ENCODE peak calls at places on chromosome 1, in nine cellular contexts. One of them, this sample, is unnamed.

GRCh38 chr1:76289692-76290091 is 215.1 kb downstream of the ST6GALNAC3 start:
- DNase-seq in HFFc6: no peak
- DNase-seq in stimulated activated naive CD8-positive, alpha-beta T cell treated with anti-CD3 and anti-CD28 coated beads, Interleukin-15, amount 100 ng/mL, for 72 hours: no peak
- DNase-seq in left colon: no peak
- DNase-seq in NCI-H1092 treated with DMSO at 0.1 percent for 48 hours: no peak
- DNase-seq in effector CD4-positive, alpha-beta T cell: no peak
- DNase-seq in activated CD8-positive, alpha-beta memory T cell treated with anti-CD3 and anti-CD28 coated beads for 4 hours: no peak
- DNase-seq in OCI-M1: no peak
- DNase-seq in A549: no peak
- DNase-seq in this sample: no peak

GRCh38 chr1:45123358-45123757 is 83.0 kb downstream of the ZSWIM5 start:
- DNase-seq in HFFc6: no peak
- DNase-seq in stimulated activated naive CD8-positive, alpha-beta T cell treated with anti-CD3 and anti-CD28 coated beads, Interleukin-15, amount 100 ng/mL, for 72 hours: no peak
- DNase-seq in left colon: no peak
- DNase-seq in NCI-H1092 treated with DMSO at 0.1 percent for 48 hours: no peak
- DNase-seq in effector CD4-positive, alpha-beta T cell: no peak
- DNase-seq in activated CD8-positive, alpha-beta memory T cell treated with anti-CD3 and anti-CD28 coated beads for 4 hours: no peak
- DNase-seq in OCI-M1: peak
- DNase-seq in A549: no peak
- DNase-seq in this sample: no peak

GRCh38 chr1:68218485-68218884 is 13.8 kb downstream of the WLS start:
- DNase-seq in HFFc6: no peak
- DNase-seq in stimulated activated naive CD8-positive, alpha-beta T cell treated with anti-CD3 and anti-CD28 coated beads, Interleukin-15, amount 100 ng/mL, for 72 hours: no peak
- DNase-seq in left colon: no peak
- DNase-seq in NCI-H1092 treated with DMSO at 0.1 percent for 48 hours: no peak
- DNase-seq in effector CD4-positive, alpha-beta T cell: no peak
- DNase-seq in activated CD8-positive, alpha-beta memory T cell treated with anti-CD3 and anti-CD28 coated beads for 4 hours: no peak
- DNase-seq in OCI-M1: no peak
- DNase-seq in A549: no peak
- DNase-seq in this sample: no peak

GRCh38 chr1:193313354-193314140 is 127.1 kb upstream of the B3GALT2 start:
- DNase-seq in HFFc6: no peak
- DNase-seq in stimulated activated naive CD8-positive, alpha-beta T cell treated with anti-CD3 and anti-CD28 coated beads, Interleukin-15, amount 100 ng/mL, for 72 hours: no peak
- DNase-seq in left colon: no peak
- DNase-seq in NCI-H1092 treated with DMSO at 0.1 percent for 48 hours: no peak
- DNase-seq in effector CD4-positive, alpha-beta T cell: no peak
- DNase-seq in activated CD8-positive, alpha-beta memory T cell treated with anti-CD3 and anti-CD28 coated beads for 4 hours: no peak
- DNase-seq in OCI-M1: no peak
- DNase-seq in A549: no peak
- DNase-seq in this sample: no peak

GRCh38 chr1:23376890-23377811 is 7.5 kb upstream of the ZNF436 start:
- DNase-seq in HFFc6: peak
- DNase-seq in stimulated activated naive CD8-positive, alpha-beta T cell treated with anti-CD3 and anti-CD28 coated beads, Interleukin-15, amount 100 ng/mL, for 72 hours: no peak
- DNase-seq in left colon: peak
- DNase-seq in NCI-H1092 treated with DMSO at 0.1 percent for 48 hours: no peak
- DNase-seq in effector CD4-positive, alpha-beta T cell: no peak
- DNase-seq in activated CD8-positive, alpha-beta memory T cell treated with anti-CD3 and anti-CD28 coated beads for 4 hours: no peak
- DNase-seq in OCI-M1: no peak
- DNase-seq in A549: peak
- DNase-seq in this sample: peak

GRCh38 chr1:110555807-110556470 is 37.0 kb upstream of the KCNA10 start:
- DNase-seq in HFFc6: no peak
- DNase-seq in stimulated activated naive CD8-positive, alpha-beta T cell treated with anti-CD3 and anti-CD28 coated beads, Interleukin-15, amount 100 ng/mL, for 72 hours: no peak
- DNase-seq in left colon: no peak
- DNase-seq in NCI-H1092 treated with DMSO at 0.1 percent for 48 hours: peak
- DNase-seq in effector CD4-positive, alpha-beta T cell: no peak
- DNase-seq in activated CD8-positive, alpha-beta memory T cell treated with anti-CD3 and anti-CD28 coated beads for 4 hours: no peak
- DNase-seq in OCI-M1: no peak
- DNase-seq in A549: no peak
- DNase-seq in this sample: peak

GRCh38 chr1:71311396-71311795 is 230.6 kb upstream of the ZRANB2 start:
- DNase-seq in HFFc6: peak
- DNase-seq in stimulated activated naive CD8-positive, alpha-beta T cell treated with anti-CD3 and anti-CD28 coated beads, Interleukin-15, amount 100 ng/mL, for 72 hours: no peak
- DNase-seq in left colon: no peak
- DNase-seq in NCI-H1092 treated with DMSO at 0.1 percent for 48 hours: no peak
- DNase-seq in effector CD4-positive, alpha-beta T cell: no peak
- DNase-seq in activated CD8-positive, alpha-beta memory T cell treated with anti-CD3 and anti-CD28 coated beads for 4 hours: no peak
- DNase-seq in OCI-M1: no peak
- DNase-seq in A549: no peak
- DNase-seq in this sample: no peak

GRCh38 chr1:209835782-209836298 is 8.1 kb downstream of the UTP25 start:
- DNase-seq in HFFc6: peak
- DNase-seq in stimulated activated naive CD8-positive, alpha-beta T cell treated with anti-CD3 and anti-CD28 coated beads, Interleukin-15, amount 100 ng/mL, for 72 hours: no peak
- DNase-seq in left colon: no peak
- DNase-seq in NCI-H1092 treated with DMSO at 0.1 percent for 48 hours: no peak
- DNase-seq in effector CD4-positive, alpha-beta T cell: no peak
- DNase-seq in activated CD8-positive, alpha-beta memory T cell treated with anti-CD3 and anti-CD28 coated beads for 4 hours: no peak
- DNase-seq in OCI-M1: no peak
- DNase-seq in A549: no peak
- DNase-seq in this sample: no peak

GRCh38 chr1:76958808-76959207 is 91.5 kb downstream of the ST6GALNAC5 start:
- DNase-seq in HFFc6: no peak
- DNase-seq in stimulated activated naive CD8-positive, alpha-beta T cell treated with anti-CD3 and anti-CD28 coated beads, Interleukin-15, amount 100 ng/mL, for 72 hours: no peak
- DNase-seq in left colon: no peak
- DNase-seq in NCI-H1092 treated with DMSO at 0.1 percent for 48 hours: no peak
- DNase-seq in effector CD4-positive, alpha-beta T cell: no peak
- DNase-seq in activated CD8-positive, alpha-beta memory T cell treated with anti-CD3 and anti-CD28 coated beads for 4 hours: no peak
- DNase-seq in OCI-M1: no peak
- DNase-seq in A549: no peak
- DNase-seq in this sample: no peak

GRCh38 chr1:194930132-194930531 is 1678.1 kb downstream of the KCNT2 start:
- DNase-seq in HFFc6: no peak
- DNase-seq in stimulated activated naive CD8-positive, alpha-beta T cell treated with anti-CD3 and anti-CD28 coated beads, Interleukin-15, amount 100 ng/mL, for 72 hours: no peak
- DNase-seq in left colon: no peak
- DNase-seq in NCI-H1092 treated with DMSO at 0.1 percent for 48 hours: no peak
- DNase-seq in effector CD4-positive, alpha-beta T cell: no peak
- DNase-seq in activated CD8-positive, alpha-beta memory T cell treated with anti-CD3 and anti-CD28 coated beads for 4 hours: no peak
- DNase-seq in OCI-M1: no peak
- DNase-seq in A549: no peak
- DNase-seq in this sample: no peak

GRCh38 chr1:78091215-78091813 is 45.5 kb downstream of the GIPC2 start:
- DNase-seq in HFFc6: no peak
- DNase-seq in stimulated activated naive CD8-positive, alpha-beta T cell treated with anti-CD3 and anti-CD28 coated beads, Interleukin-15, amount 100 ng/mL, for 72 hours: no peak
- DNase-seq in left colon: no peak
- DNase-seq in NCI-H1092 treated with DMSO at 0.1 percent for 48 hours: no peak
- DNase-seq in effector CD4-positive, alpha-beta T cell: no peak
- DNase-seq in activated CD8-positive, alpha-beta memory T cell treated with anti-CD3 and anti-CD28 coated beads for 4 hours: no peak
- DNase-seq in OCI-M1: no peak
- DNase-seq in A549: no peak
- DNase-seq in this sample: no peak

GRCh38 chr1:158716335-158716734 is 4.2 kb downstream of the OR6K3 start:
- DNase-seq in HFFc6: no peak
- DNase-seq in stimulated activated naive CD8-positive, alpha-beta T cell treated with anti-CD3 and anti-CD28 coated beads, Interleukin-15, amount 100 ng/mL, for 72 hours: no peak
- DNase-seq in left colon: no peak
- DNase-seq in NCI-H1092 treated with DMSO at 0.1 percent for 48 hours: no peak
- DNase-seq in effector CD4-positive, alpha-beta T cell: no peak
- DNase-seq in activated CD8-positive, alpha-beta memory T cell treated with anti-CD3 and anti-CD28 coated beads for 4 hours: no peak
- DNase-seq in OCI-M1: no peak
- DNase-seq in A549: no peak
- DNase-seq in this sample: no peak

GRCh38 chr1:9321480-9321849 is 28.8 kb downstream of the SPSB1 start:
- DNase-seq in HFFc6: no peak
- DNase-seq in stimulated activated naive CD8-positive, alpha-beta T cell treated with anti-CD3 and anti-CD28 coated beads, Interleukin-15, amount 100 ng/mL, for 72 hours: no peak
- DNase-seq in left colon: no peak
- DNase-seq in NCI-H1092 treated with DMSO at 0.1 percent for 48 hours: no peak
- DNase-seq in effector CD4-positive, alpha-beta T cell: no peak
- DNase-seq in activated CD8-positive, alpha-beta memory T cell treated with anti-CD3 and anti-CD28 coated beads for 4 hours: no peak
- DNase-seq in OCI-M1: no peak
- DNase-seq in A549: no peak
- DNase-seq in this sample: peak

GRCh38 chr1:208027861-208028260 is 116.9 kb upstream of the CD34 start:
- DNase-seq in HFFc6: no peak
- DNase-seq in stimulated activated naive CD8-positive, alpha-beta T cell treated with anti-CD3 and anti-CD28 coated beads, Interleukin-15, amount 100 ng/mL, for 72 hours: no peak
- DNase-seq in left colon: no peak
- DNase-seq in NCI-H1092 treated with DMSO at 0.1 percent for 48 hours: no peak
- DNase-seq in effector CD4-positive, alpha-beta T cell: no peak
- DNase-seq in activated CD8-positive, alpha-beta memory T cell treated with anti-CD3 and anti-CD28 coated beads for 4 hours: no peak
- DNase-seq in OCI-M1: no peak
- DNase-seq in A549: no peak
- DNase-seq in this sample: no peak

GRCh38 chr1:11701551-11701961 is 10.0 kb downstream of the DRAXIN start:
- DNase-seq in HFFc6: no peak
- DNase-seq in stimulated activated naive CD8-positive, alpha-beta T cell treated with anti-CD3 and anti-CD28 coated beads, Interleukin-15, amount 100 ng/mL, for 72 hours: no peak
- DNase-seq in left colon: no peak
- DNase-seq in NCI-H1092 treated with DMSO at 0.1 percent for 48 hours: peak
- DNase-seq in effector CD4-positive, alpha-beta T cell: no peak
- DNase-seq in activated CD8-positive, alpha-beta memory T cell treated with anti-CD3 and anti-CD28 coated beads for 4 hours: no peak
- DNase-seq in OCI-M1: no peak
- DNase-seq in A549: no peak
- DNase-seq in this sample: no peak

GRCh38 chr1:222785553-222785952 is 29.3 kb upstream of the DISP1 start:
- DNase-seq in HFFc6: no peak
- DNase-seq in stimulated activated naive CD8-positive, alpha-beta T cell treated with anti-CD3 and anti-CD28 coated beads, Interleukin-15, amount 100 ng/mL, for 72 hours: no peak
- DNase-seq in left colon: no peak
- DNase-seq in NCI-H1092 treated with DMSO at 0.1 percent for 48 hours: no peak
- DNase-seq in effector CD4-positive, alpha-beta T cell: no peak
- DNase-seq in activated CD8-positive, alpha-beta memory T cell treated with anti-CD3 and anti-CD28 coated beads for 4 hours: no peak
- DNase-seq in OCI-M1: no peak
- DNase-seq in A549: no peak
- DNase-seq in this sample: no peak

GRCh38 chr1:93440272-93440671 is 7.6 kb upstream of the FNBP1L start:
- DNase-seq in HFFc6: no peak
- DNase-seq in stimulated activated naive CD8-positive, alpha-beta T cell treated with anti-CD3 and anti-CD28 coated beads, Interleukin-15, amount 100 ng/mL, for 72 hours: no peak
- DNase-seq in left colon: no peak
- DNase-seq in NCI-H1092 treated with DMSO at 0.1 percent for 48 hours: no peak
- DNase-seq in effector CD4-positive, alpha-beta T cell: no peak
- DNase-seq in activated CD8-positive, alpha-beta memory T cell treated with anti-CD3 and anti-CD28 coated beads for 4 hours: no peak
- DNase-seq in OCI-M1: no peak
- DNase-seq in A549: no peak
- DNase-seq in this sample: no peak

GRCh38 chr1:192724670-192725069 is 84.2 kb upstream of the RGS2 start:
- DNase-seq in HFFc6: peak
- DNase-seq in stimulated activated naive CD8-positive, alpha-beta T cell treated with anti-CD3 and anti-CD28 coated beads, Interleukin-15, amount 100 ng/mL, for 72 hours: no peak
- DNase-seq in left colon: no peak
- DNase-seq in NCI-H1092 treated with DMSO at 0.1 percent for 48 hours: no peak
- DNase-seq in effector CD4-positive, alpha-beta T cell: no peak
- DNase-seq in activated CD8-positive, alpha-beta memory T cell treated with anti-CD3 and anti-CD28 coated beads for 4 hours: no peak
- DNase-seq in OCI-M1: no peak
- DNase-seq in A549: no peak
- DNase-seq in this sample: no peak

GRCh38 chr1:10598088-10598712 is 123.5 kb downstream of the PEX14 start:
- DNase-seq in HFFc6: no peak
- DNase-seq in stimulated activated naive CD8-positive, alpha-beta T cell treated with anti-CD3 and anti-CD28 coated beads, Interleukin-15, amount 100 ng/mL, for 72 hours: no peak
- DNase-seq in left colon: no peak
- DNase-seq in NCI-H1092 treated with DMSO at 0.1 percent for 48 hours: peak
- DNase-seq in effector CD4-positive, alpha-beta T cell: no peak
- DNase-seq in activated CD8-positive, alpha-beta memory T cell treated with anti-CD3 and anti-CD28 coated beads for 4 hours: no peak
- DNase-seq in OCI-M1: no peak
- DNase-seq in A549: peak
- DNase-seq in this sample: no peak

GRCh38 chr1:32380061-32380460 is 14.2 kb downstream of the BSDC1 start:
- DNase-seq in HFFc6: no peak
- DNase-seq in stimulated activated naive CD8-positive, alpha-beta T cell treated with anti-CD3 and anti-CD28 coated beads, Interleukin-15, amount 100 ng/mL, for 72 hours: no peak
- DNase-seq in left colon: no peak
- DNase-seq in NCI-H1092 treated with DMSO at 0.1 percent for 48 hours: no peak
- DNase-seq in effector CD4-positive, alpha-beta T cell: no peak
- DNase-seq in activated CD8-positive, alpha-beta memory T cell treated with anti-CD3 and anti-CD28 coated beads for 4 hours: no peak
- DNase-seq in OCI-M1: no peak
- DNase-seq in A549: no peak
- DNase-seq in this sample: no peak

GRCh38 chr1:72186733-72187307 is 95.5 kb downstream of the NEGR1 start:
- DNase-seq in HFFc6: peak
- DNase-seq in stimulated activated naive CD8-positive, alpha-beta T cell treated with anti-CD3 and anti-CD28 coated beads, Interleukin-15, amount 100 ng/mL, for 72 hours: no peak
- DNase-seq in left colon: no peak
- DNase-seq in NCI-H1092 treated with DMSO at 0.1 percent for 48 hours: peak
- DNase-seq in effector CD4-positive, alpha-beta T cell: no peak
- DNase-seq in activated CD8-positive, alpha-beta memory T cell treated with anti-CD3 and anti-CD28 coated beads for 4 hours: no peak
- DNase-seq in OCI-M1: peak
- DNase-seq in A549: no peak
- DNase-seq in this sample: no peak

GRCh38 chr1:51839094-51839493 is 39.4 kb downstream of the NRDC start:
- DNase-seq in HFFc6: no peak
- DNase-seq in stimulated activated naive CD8-positive, alpha-beta T cell treated with anti-CD3 and anti-CD28 coated beads, Interleukin-15, amount 100 ng/mL, for 72 hours: no peak
- DNase-seq in left colon: no peak
- DNase-seq in NCI-H1092 treated with DMSO at 0.1 percent for 48 hours: no peak
- DNase-seq in effector CD4-positive, alpha-beta T cell: no peak
- DNase-seq in activated CD8-positive, alpha-beta memory T cell treated with anti-CD3 and anti-CD28 coated beads for 4 hours: no peak
- DNase-seq in OCI-M1: no peak
- DNase-seq in A549: no peak
- DNase-seq in this sample: no peak

GRCh38 chr1:14184346-14184963 is 414.0 kb upstream of the KAZN start:
- DNase-seq in HFFc6: no peak
- DNase-seq in stimulated activated naive CD8-positive, alpha-beta T cell treated with anti-CD3 and anti-CD28 coated beads, Interleukin-15, amount 100 ng/mL, for 72 hours: no peak
- DNase-seq in left colon: no peak
- DNase-seq in NCI-H1092 treated with DMSO at 0.1 percent for 48 hours: peak
- DNase-seq in effector CD4-positive, alpha-beta T cell: no peak
- DNase-seq in activated CD8-positive, alpha-beta memory T cell treated with anti-CD3 and anti-CD28 coated beads for 4 hours: no peak
- DNase-seq in OCI-M1: no peak
- DNase-seq in A549: no peak
- DNase-seq in this sample: no peak

GRCh38 chr1:14182801-14183200 is 415.7 kb upstream of the KAZN start:
- DNase-seq in HFFc6: no peak
- DNase-seq in stimulated activated naive CD8-positive, alpha-beta T cell treated with anti-CD3 and anti-CD28 coated beads, Interleukin-15, amount 100 ng/mL, for 72 hours: peak
- DNase-seq in left colon: no peak
- DNase-seq in NCI-H1092 treated with DMSO at 0.1 percent for 48 hours: no peak
- DNase-seq in effector CD4-positive, alpha-beta T cell: no peak
- DNase-seq in activated CD8-positive, alpha-beta memory T cell treated with anti-CD3 and anti-CD28 coated beads for 4 hours: no peak
- DNase-seq in OCI-M1: peak
- DNase-seq in A549: no peak
- DNase-seq in this sample: no peak